ENCODE peak calls at places on chromosomes 11 and 22, in six cellular contexts. D, H, N, G, J and Z are unnamed samples.

GRCh38 chr11:34860034-34860433 is 56.1 kb downstream of the APIP start:
- DNase-seq in D (no peak), H (no peak), N (no peak), G (no peak), J (no peak), Z (no peak)

GRCh38 chr11:8905528-8906165 is 5.3 kb upstream of the AKIP1 start:
- DNase-seq in D (peak), H (no peak), N (no peak), G (no peak), J (no peak), Z (peak)

GRCh38 chr22:37419916-37420655 is 7.2 kb downstream of the ELFN2 start:
- DNase-seq in D (peak), H (no peak), N (no peak), G (no peak), J (no peak), Z (peak)

GRCh38 chr22:39534591-39535301 is 2.2 kb upstream of the RPS19BP1 start:
- DNase-seq in D (peak), H (peak), N (peak), G (peak), J (peak), Z (peak)

GRCh38 chr22:20099099-20099711 is 16.7 kb upstream of the RANBP1 start:
- DNase-seq in D (no peak), H (peak), N (no peak), G (no peak), J (no peak), Z (no peak)

GRCh38 chr11:27040302-27041115 is at the start of gene BBOX1:
- DNase-seq in D (peak), H (peak), N (no peak), G (peak), J (no peak), Z (no peak)

GRCh38 chr11:113690619-113691569 is 15.2 kb downstream of the TMPRSS5 start:
- DNase-seq in D (peak), H (peak), N (no peak), G (peak), J (no peak), Z (peak)

GRCh38 chr11:116984589-116984988 is 113.6 kb downstream of the SIK3 start:
- DNase-seq in D (peak), H (no peak), N (no peak), G (no peak), J (no peak), Z (peak)

GRCh38 chr11:114774599-114775365 is 96.5 kb downstream of the NXPE2 start:
- DNase-seq in D (no peak), H (no peak), N (no peak), G (no peak), J (peak), Z (peak)